ENCODE peak calls at places on chromosomes 7 and 10, in eight cellular contexts. O, R, F, D, T, W, A and E are unnamed samples.

GRCh38 chr10:72186633-72187330 is 29.0 kb upstream of the ANAPC16 start:
- DNase-seq in O (no peak), R (no peak), F (no peak), D (no peak), T (peak), W (no peak), A (no peak), E (no peak)

GRCh38 chr10:49500420-49500819 is 38.5 kb downstream of the ERCC6 start:
- DNase-seq in O (peak), R (no peak), F (no peak), D (no peak), T (no peak), W (no peak), A (no peak), E (no peak)

GRCh38 chr10:132448248-132448731 is 51.3 kb downstream of the PWWP2B start:
- DNase-seq in O (no peak), R (no peak), F (peak), D (no peak), T (peak), W (no peak), A (peak), E (peak)

GRCh38 chr10:102492983-102493382 is 9.5 kb downstream of the ACTR1A start:
- DNase-seq in O (no peak), R (no peak), F (no peak), D (no peak), T (peak), W (no peak), A (no peak), E (no peak)

GRCh38 chr10:129477051-129477450 is 10.0 kb downstream of the MGMT start:
- DNase-seq in O (no peak), R (no peak), F (no peak), D (no peak), T (no peak), W (no peak), A (no peak), E (no peak)

GRCh38 chr7:20399516-20399915 is 68.8 kb downstream of the ITGB8 start:
- DNase-seq in O (no peak), R (no peak), F (no peak), D (no peak), T (no peak), W (no peak), A (no peak), E (no peak)

GRCh38 chr10:57716884-57717283 is 550.8 kb downstream of the IPMK start:
- DNase-seq in O (peak), R (no peak), F (no peak), D (no peak), T (no peak), W (no peak), A (peak), E (peak)

GRCh38 chr7:151192002-151192539 is 5.0 kb upstream of the ASB10 start:
- DNase-seq in O (no peak), R (no peak), F (no peak), D (no peak), T (no peak), W (no peak), A (no peak), E (no peak)

GRCh38 chr7:105011771-105012502 is 2.1 kb upstream of the KMT2E start:
- DNase-seq in O (peak), R (no peak), F (no peak), D (no peak), T (no peak), W (no peak), A (peak), E (peak)

GRCh38 chr7:94401411-94401810 is 6.7 kb downstream of the COL1A2 start:
- DNase-seq in O (no peak), R (no peak), F (no peak), D (no peak), T (no peak), W (no peak), A (no peak), E (no peak)

GRCh38 chr7:17939670-17940301 is 508 bp downstream of the SNX13 start:
- DNase-seq in O (peak), R (no peak), F (no peak), D (peak), T (peak), W (no peak), A (peak), E (peak)

GRCh38 chr7:106542550-106543220 is 118.3 kb downstream of the CCDC71L start:
- DNase-seq in O (peak), R (peak), F (no peak), D (peak), T (peak), W (peak), A (peak), E (peak)

GRCh38 chr7:84258628-84259027 is 64.0 kb upstream of the SEMA3A start:
- DNase-seq in O (no peak), R (no peak), F (no peak), D (no peak), T (no peak), W (no peak), A (peak), E (no peak)

GRCh38 chr7:47648301-47648900 is 66.5 kb upstream of the TNS3 start:
- DNase-seq in O (no peak), R (no peak), F (no peak), D (no peak), T (no peak), W (peak), A (no peak), E (no peak)

GRCh38 chr7:112120818-112121217 is 85.4 kb downstream of the DOCK4 start:
- DNase-seq in O (no peak), R (no peak), F (no peak), D (no peak), T (no peak), W (no peak), A (no peak), E (no peak)

GRCh38 chr10:97708976-97709745 is 4.4 kb upstream of the MARVELD1 start:
- DNase-seq in O (peak), R (no peak), F (peak), D (no peak), T (peak), W (no peak), A (peak), E (no peak)

GRCh38 chr7:739964-740942 is 13.2 kb upstream of the PRKAR1B start:
- DNase-seq in O (no peak), R (no peak), F (no peak), D (no peak), T (no peak), W (no peak), A (no peak), E (no peak)

GRCh38 chr7:87225696-87226095 is 6.2 kb upstream of the TMEM243 start:
- DNase-seq in O (no peak), R (no peak), F (no peak), D (no peak), T (no peak), W (no peak), A (peak), E (no peak)

GRCh38 chr10:117320050-117320665 is 55.1 kb downstream of the PDZD8 start:
- DNase-seq in O (peak), R (no peak), F (no peak), D (no peak), T (no peak), W (no peak), A (peak), E (peak)

GRCh38 chr7:74082770-74083116 is 861 bp upstream of the LIMK1 start:
- DNase-seq in O (no peak), R (no peak), F (no peak), D (no peak), T (no peak), W (no peak), A (no peak), E (no peak)

GRCh38 chr10:120963053-120963533 is 111.9 kb downstream of the WDR11 start:
- DNase-seq in O (peak), R (no peak), F (no peak), D (no peak), T (no peak), W (no peak), A (no peak), E (no peak)

GRCh38 chr10:72612203-72612826 is 13.6 kb downstream of the MICU1 start:
- DNase-seq in O (peak), R (no peak), F (no peak), D (no peak), T (no peak), W (no peak), A (peak), E (no peak)